ENCODE peak calls at places on chromosomes 4 and X, in four cellular contexts. One of them, this sample, is unnamed.

GRCh38 chr4:114273246-114273645 is 293.8 kb upstream of the ARSJ start:
- DNase-seq in endodermal cell: no peak
- DNase-seq in dorsolateral prefrontal cortex: no peak
- DNase-seq in glomerular endothelial cell: no peak
- DNase-seq in this sample: no peak

GRCh38 chrX:136447308-136447707 is 40.4 kb upstream of the BRS3 start:
- DNase-seq in dorsolateral prefrontal cortex: no peak
- DNase-seq in glomerular endothelial cell: no peak
- DNase-seq in endodermal cell: no peak
- DNase-seq in this sample: no peak

GRCh38 chr4:26073886-26074560 is 160.0 kb downstream of the SMIM20 start:
- DNase-seq in dorsolateral prefrontal cortex: no peak
- DNase-seq in endodermal cell: no peak
- DNase-seq in glomerular endothelial cell: no peak
- DNase-seq in this sample: no peak

GRCh38 chr4:38013461-38014366 is 53.5 kb downstream of the PTTG2 start:
- DNase-seq in glomerular endothelial cell: no peak
- DNase-seq in dorsolateral prefrontal cortex: no peak
- DNase-seq in endodermal cell: no peak
- DNase-seq in this sample: no peak

GRCh38 chrX:136191171-136191570 is 43.8 kb downstream of the FHL1 start:
- DNase-seq in endodermal cell: no peak
- DNase-seq in glomerular endothelial cell: no peak
- DNase-seq in dorsolateral prefrontal cortex: no peak
- DNase-seq in this sample: no peak

GRCh38 chr4:80608285-80608980 is 272.9 kb downstream of the CFAP299 start:
- DNase-seq in endodermal cell: no peak
- DNase-seq in dorsolateral prefrontal cortex: no peak
- DNase-seq in glomerular endothelial cell: no peak
- DNase-seq in this sample: no peak

GRCh38 chrX:70549429-70549828 is 104.8 kb downstream of the DLG3 start:
- DNase-seq in glomerular endothelial cell: no peak
- DNase-seq in dorsolateral prefrontal cortex: no peak
- DNase-seq in endodermal cell: no peak
- DNase-seq in this sample: no peak

GRCh38 chr4:4423706-4424498 is 37.0 kb downstream of the NSG1 start:
- DNase-seq in endodermal cell: peak
- DNase-seq in glomerular endothelial cell: no peak
- DNase-seq in dorsolateral prefrontal cortex: no peak
- DNase-seq in this sample: no peak

GRCh38 chr4:154559141-154559841 is 3.5 kb upstream of the FGB start:
- DNase-seq in dorsolateral prefrontal cortex: no peak
- DNase-seq in glomerular endothelial cell: no peak
- DNase-seq in endodermal cell: peak
- DNase-seq in this sample: peak

GRCh38 chr4:126448093-126448820 is 1133.5 kb downstream of the FAT4 start:
- DNase-seq in endodermal cell: no peak
- DNase-seq in dorsolateral prefrontal cortex: no peak
- DNase-seq in glomerular endothelial cell: no peak
- DNase-seq in this sample: peak

GRCh38 chr4:73193155-73193554 is 65.4 kb downstream of the ANKRD17 start:
- DNase-seq in endodermal cell: no peak
- DNase-seq in glomerular endothelial cell: no peak
- DNase-seq in dorsolateral prefrontal cortex: no peak
- DNase-seq in this sample: no peak

GRCh38 chrX:134206221-134206620 is 30.8 kb upstream of the CCDC160 start:
- DNase-seq in dorsolateral prefrontal cortex: no peak
- DNase-seq in glomerular endothelial cell: no peak
- DNase-seq in endodermal cell: no peak
- DNase-seq in this sample: no peak

GRCh38 chr4:8276358-8277240 is 7.0 kb downstream of the HTRA3 start:
- DNase-seq in endodermal cell: no peak
- DNase-seq in dorsolateral prefrontal cortex: no peak
- DNase-seq in glomerular endothelial cell: no peak
- DNase-seq in this sample: no peak

GRCh38 chr4:134628074-134628473 is 426.5 kb upstream of the PABPC4L start:
- DNase-seq in glomerular endothelial cell: no peak
- DNase-seq in dorsolateral prefrontal cortex: no peak
- DNase-seq in endodermal cell: no peak
- DNase-seq in this sample: no peak

GRCh38 chr4:41597494-41597893 is 59.5 kb downstream of the LIMCH1 start:
- DNase-seq in dorsolateral prefrontal cortex: no peak
- DNase-seq in endodermal cell: no peak
- DNase-seq in glomerular endothelial cell: no peak
- DNase-seq in this sample: no peak

GRCh38 chrX:96791559-96791958 is 92.1 kb upstream of the RPA4 start:
- DNase-seq in glomerular endothelial cell: no peak
- DNase-seq in endodermal cell: no peak
- DNase-seq in dorsolateral prefrontal cortex: no peak
- DNase-seq in this sample: no peak

GRCh38 chr4:150078041-150078995 is at the start of gene DCLK2:
- DNase-seq in glomerular endothelial cell: no peak
- DNase-seq in endodermal cell: peak
- DNase-seq in dorsolateral prefrontal cortex: peak
- DNase-seq in this sample: peak

GRCh38 chr4:66300336-66300934 is 630.1 kb upstream of the EPHA5 start:
- DNase-seq in dorsolateral prefrontal cortex: no peak
- DNase-seq in endodermal cell: no peak
- DNase-seq in glomerular endothelial cell: no peak
- DNase-seq in this sample: no peak

GRCh38 chr4:761086-761485 is 55.5 kb downstream of the PCGF3 start:
- DNase-seq in glomerular endothelial cell: no peak
- DNase-seq in dorsolateral prefrontal cortex: no peak
- DNase-seq in endodermal cell: no peak
- DNase-seq in this sample: no peak

GRCh38 chr4:2871466-2871865 is 27.8 kb downstream of the ADD1 start:
- DNase-seq in endodermal cell: no peak
- DNase-seq in dorsolateral prefrontal cortex: no peak
- DNase-seq in glomerular endothelial cell: no peak
- DNase-seq in this sample: no peak

GRCh38 chr4:4818440-4819212 is 40.8 kb upstream of the MSX1 start:
- DNase-seq in dorsolateral prefrontal cortex: no peak
- DNase-seq in glomerular endothelial cell: no peak
- DNase-seq in endodermal cell: no peak
- DNase-seq in this sample: no peak

GRCh38 chr4:37780444-37781133 is 45.9 kb upstream of the PGM2 start:
- DNase-seq in dorsolateral prefrontal cortex: no peak
- DNase-seq in endodermal cell: no peak
- DNase-seq in glomerular endothelial cell: no peak
- DNase-seq in this sample: no peak

This sample was measured in HAP-1.